ENCODE peak calls at places on chromosomes 2 and 18, in nine cellular contexts. A, P, S, Y, C, I, F, L and X are unnamed samples.

GRCh38 chr2:7417845-7418244 is 500.6 kb downstream of the RNF144A start:
- DNase-seq in A (no peak), P (no peak), S (no peak), Y (no peak), C (no peak), I (no peak), F (no peak), L (no peak), X (no peak)

GRCh38 chr2:98471402-98472131 is 26.9 kb downstream of the INPP4A start:
- DNase-seq in A (no peak), P (no peak), S (no peak), Y (peak; percentile 49), C (no peak), I (no peak), F (no peak), L (no peak), X (no peak)

GRCh38 chr2:56448999-56449431 is 265.2 kb downstream of the CCDC85A start:
- DNase-seq in A (no peak), P (no peak), S (no peak), Y (no peak), C (no peak), I (no peak), F (no peak), L (no peak), X (no peak)

GRCh38 chr18:31513189-31513907 is 15.4 kb downstream of the DSG2 start:
- DNase-seq in A (no peak), P (peak; percentile 51), S (no peak), Y (no peak), C (no peak), I (peak; percentile 93), F (no peak), L (no peak), X (no peak)

GRCh38 chr2:166727105-166727504 is 161.2 kb upstream of the XIRP2 start:
- DNase-seq in A (no peak), P (no peak), S (no peak), Y (no peak), C (no peak), I (no peak), F (no peak), L (no peak), X (no peak)

GRCh38 chr2:182715121-182715895 is 749 bp upstream of the DNAJC10 start:
- DNase-seq in A (no peak), P (peak; percentile 17), S (peak; percentile 28), Y (no peak), C (no peak), I (peak; percentile 17), F (no peak), L (no peak), X (no peak)

GRCh38 chr2:205858781-205859478 is 176.6 kb downstream of the NRP2 start:
- DNase-seq in A (no peak), P (no peak), S (no peak), Y (no peak), C (peak; percentile 65), I (peak; percentile 29), F (no peak), L (peak; percentile 19), X (no peak)

GRCh38 chr2:207831569-207832248 is 62.0 kb upstream of the FZD5 start:
- DNase-seq in A (no peak), P (no peak), S (no peak), Y (no peak), C (no peak), I (no peak), F (no peak), L (no peak), X (no peak)

GRCh38 chr2:1588994-1589611 is 155.2 kb downstream of the PXDN start:
- DNase-seq in A (no peak), P (no peak), S (peak; percentile 39), Y (peak; percentile 86), C (peak; percentile 13), I (peak; percentile 34), F (no peak), L (no peak), X (no peak)

GRCh38 chr2:112251211-112251721 is 3.6 kb downstream of the ZC3H8 start:
- DNase-seq in A (no peak), P (no peak), S (no peak), Y (no peak), C (no peak), I (no peak), F (no peak), L (no peak), X (no peak)

GRCh38 chr2:203441463-203441862 is 93.6 kb downstream of the RAPH1 start:
- DNase-seq in A (no peak), P (no peak), S (no peak), Y (no peak), C (no peak), I (no peak), F (no peak), L (no peak), X (no peak)

GRCh38 chr2:177335917-177336450 is 56.6 kb upstream of the AGPS start:
- DNase-seq in A (no peak), P (no peak), S (peak; percentile 27), Y (no peak), C (no peak), I (no peak), F (no peak), L (no peak), X (no peak)

GRCh38 chr2:29129586-29130281 is 14.5 kb downstream of the CLIP4 start:
- DNase-seq in A (no peak), P (no peak), S (peak; percentile 31), Y (no peak), C (no peak), I (peak; percentile 25), F (no peak), L (no peak), X (no peak)

GRCh38 chr2:109663721-109664120 is 49.6 kb downstream of the SOWAHC start:
- DNase-seq in A (no peak), P (no peak), S (peak; percentile 81), Y (no peak), C (peak; percentile 74), I (peak; percentile 48), F (peak; percentile 23), L (no peak), X (no peak)

GRCh38 chr2:45845058-45845457 is 193.6 kb downstream of the PRKCE start:
- DNase-seq in A (no peak), P (no peak), S (no peak), Y (no peak), C (no peak), I (no peak), F (no peak), L (no peak), X (no peak)

GRCh38 chr2:133390151-133390550 is 178.1 kb downstream of the NCKAP5 start:
- DNase-seq in A (no peak), P (peak; percentile 41), S (no peak), Y (no peak), C (no peak), I (peak; percentile 18), F (no peak), L (no peak), X (no peak)

GRCh38 chr2:28810384-28811285 is at the start of gene SPDYA:
- DNase-seq in A (peak; percentile 65), P (peak; percentile 71), S (peak; percentile 72), Y (no peak), C (peak; percentile 77), I (no peak), F (peak; percentile 36), L (peak; percentile 63), X (peak; percentile 90)